ENCODE peak calls at places on chromosomes 12 and 14, in five cellular contexts. P is dorsolateral prefrontal cortex; Z is psoas muscle; D is CD4-positive, alpha-beta memory T cell; J is prostate gland. I is an unnamed sample.

GRCh38 chr12:50187084-50187900 is 20.1 kb upstream of the CERS5 start:
- DNase-seq in P (no peak), Z (no peak), D (no peak), J (no peak), I (no peak)

GRCh38 chr12:29738416-29738815 is 45.3 kb downstream of the TMTC1 start:
- DNase-seq in P (no peak), Z (no peak), D (no peak), J (no peak), I (no peak)

GRCh38 chr12:98754095-98754494 is 109.0 kb downstream of the APAF1 start:
- DNase-seq in P (peak), Z (no peak), D (no peak), J (no peak), I (no peak)

GRCh38 chr12:98653866-98654493 is 8.9 kb downstream of the APAF1 start:
- DNase-seq in P (no peak), Z (no peak), D (peak), J (no peak), I (no peak)

GRCh38 chr14:67694791-67695393 is 672 bp downstream of the RDH11 start:
- DNase-seq in P (peak), Z (peak), D (peak), J (peak), I (peak)

GRCh38 chr12:124395284-124395752 is 100.4 kb downstream of the RFLNA start:
- DNase-seq in P (no peak), Z (no peak), D (no peak), J (no peak), I (no peak)

GRCh38 chr12:63308701-63309100 is 157.7 kb upstream of the AVPR1A start:
- DNase-seq in P (no peak), Z (no peak), D (no peak), J (no peak), I (no peak)

GRCh38 chr12:113424915-113425823 is 3.0 kb downstream of the SDSL start:
- DNase-seq in P (peak), Z (peak), D (peak), J (no peak), I (peak)

GRCh38 chr12:124295431-124296058 is 652 bp downstream of the RFLNA start:
- DNase-seq in P (no peak), Z (peak), D (no peak), J (no peak), I (no peak)

GRCh38 chr12:6914246-6914947 is at the start of gene ENO2:
- DNase-seq in P (peak), Z (peak), D (peak), J (peak), I (peak)

GRCh38 chr12:111599459-111600295 is 562 bp upstream of the ATXN2 start:
- DNase-seq in P (peak), Z (peak), D (peak), J (peak), I (peak)

GRCh38 chr12:67832155-67832554 is 157.1 kb upstream of the IFNG-AS1 start:
- DNase-seq in P (no peak), Z (no peak), D (no peak), J (no peak), I (no peak)

GRCh38 chr12:78220811-78221210 is 390.1 kb downstream of the NAV3 start:
- DNase-seq in P (no peak), Z (no peak), D (no peak), J (no peak), I (no peak)

GRCh38 chr12:116358850-116359761 is 81.6 kb upstream of the MED13L start:
- DNase-seq in P (peak), Z (peak), D (peak), J (peak), I (peak)

GRCh38 chr12:89236237-89236636 is 116.1 kb downstream of the DUSP6 start:
- DNase-seq in P (no peak), Z (no peak), D (no peak), J (no peak), I (no peak)

GRCh38 chr14:22399776-22400175 is 189.2 kb downstream of the DAD1 start:
- DNase-seq in P (no peak), Z (no peak), D (no peak), J (no peak), I (no peak)

GRCh38 chr14:69349091-69349777 is 48.9 kb downstream of the ERH start:
- DNase-seq in P (no peak), Z (no peak), D (no peak), J (no peak), I (no peak)

GRCh38 chr12:52235822-52236291 is 2.8 kb downstream of the KRT7 start:
- DNase-seq in P (no peak), Z (no peak), D (no peak), J (no peak), I (no peak)

GRCh38 chr14:61178226-61179060 is 102.7 kb downstream of the TMEM30B start:
- DNase-seq in P (no peak), Z (no peak), D (peak), J (no peak), I (no peak)

GRCh38 chr14:22648506-22648905 is 4.4 kb upstream of the OR6J1 start:
- DNase-seq in P (no peak), Z (no peak), D (no peak), J (no peak), I (no peak)

GRCh38 chr12:79692249-79692619 is 1.5 kb upstream of the PAWR start:
- DNase-seq in P (no peak), Z (no peak), D (no peak), J (no peak), I (no peak)

GRCh38 chr12:42213023-42213422 is 25.0 kb downstream of the YAF2 start:
- DNase-seq in P (no peak), Z (no peak), D (no peak), J (no peak), I (no peak)

GRCh38 chr14:90277581-90278198 is 21.3 kb downstream of the PSMC1 start:
- DNase-seq in P (no peak), Z (no peak), D (no peak), J (no peak), I (no peak)

GRCh38 chr12:46933947-46934346 is 108.2 kb upstream of the SLC38A4 start:
- DNase-seq in P (no peak), Z (no peak), D (peak), J (no peak), I (peak)

GRCh38 chr12:116454950-116455447 is 104.2 kb upstream of the MAP1LC3B2 start:
- DNase-seq in P (no peak), Z (no peak), D (no peak), J (no peak), I (no peak)

GRCh38 chr12:62438098-62438692 is 28.4 kb upstream of the MON2 start:
- DNase-seq in P (peak), Z (no peak), D (peak), J (peak), I (no peak)

GRCh38 chr14:65195042-65195719 is 92.9 kb upstream of the MAX start:
- DNase-seq in P (no peak), Z (no peak), D (no peak), J (no peak), I (no peak)

GRCh38 chr14:52111583-52111982 is 42.7 kb upstream of the NID2 start:
- DNase-seq in P (no peak), Z (no peak), D (no peak), J (no peak), I (no peak)

GRCh38 chr12:94147991-94148840 is at the start of gene PLXNC1:
- DNase-seq in P (peak), Z (peak), D (peak), J (no peak), I (peak)

GRCh38 chr14:91568626-91569025 is 58.5 kb upstream of the PPP4R3A start:
- DNase-seq in P (no peak), Z (no peak), D (no peak), J (no peak), I (no peak)

GRCh38 chr14:68231832-68232642 is 412.5 kb downstream of the RAD51B start:
- DNase-seq in P (no peak), Z (no peak), D (no peak), J (no peak), I (no peak)

GRCh38 chr12:59036973-59037807 is 116.9 kb upstream of the LRIG3 start:
- DNase-seq in P (no peak), Z (no peak), D (no peak), J (no peak), I (no peak)

GRCh38 chr14:21191261-21191808 is 35.5 kb upstream of the OR5AU1 start:
- DNase-seq in P (no peak), Z (no peak), D (no peak), J (no peak), I (no peak)
- H3K27ac ChIP-seq in P (peak), Z (no peak), D (no peak), J (no peak), I (no peak)

DNA sequence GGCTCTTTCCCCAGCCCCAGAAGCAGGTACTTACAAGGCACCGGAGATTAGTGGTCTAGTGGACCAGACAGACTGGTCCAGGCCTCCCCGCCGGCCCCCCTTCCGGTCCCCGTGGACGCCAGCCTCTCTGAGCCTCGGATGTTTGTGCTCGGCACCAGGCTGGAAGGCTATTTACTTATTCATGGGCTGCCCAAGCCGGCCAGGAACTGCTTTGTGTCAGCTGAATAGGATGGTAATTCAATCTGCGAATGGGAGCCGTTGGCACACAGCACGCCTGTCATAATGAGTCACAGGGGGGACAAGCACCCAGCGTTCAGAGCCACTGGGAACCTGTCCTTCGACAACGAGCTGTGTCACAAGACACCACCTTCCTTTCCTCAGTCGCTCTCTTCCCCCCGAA is 82.3 kb downstream of the RIMBP2 start:
- DNase-seq in P (peak), Z (no peak), D (no peak), J (peak), I (peak)
- H3K27ac ChIP-seq in P (peak), Z (no peak), D (no peak), J (no peak), I (no peak)

GRCh38 chr12:12456637-12457036 is 99.8 kb downstream of the BORCS5 start:
- DNase-seq in P (no peak), Z (no peak), D (peak), J (no peak), I (no peak)
- H3K27ac ChIP-seq in P (peak), Z (no peak), D (peak), J (no peak), I (no peak)

DNA sequence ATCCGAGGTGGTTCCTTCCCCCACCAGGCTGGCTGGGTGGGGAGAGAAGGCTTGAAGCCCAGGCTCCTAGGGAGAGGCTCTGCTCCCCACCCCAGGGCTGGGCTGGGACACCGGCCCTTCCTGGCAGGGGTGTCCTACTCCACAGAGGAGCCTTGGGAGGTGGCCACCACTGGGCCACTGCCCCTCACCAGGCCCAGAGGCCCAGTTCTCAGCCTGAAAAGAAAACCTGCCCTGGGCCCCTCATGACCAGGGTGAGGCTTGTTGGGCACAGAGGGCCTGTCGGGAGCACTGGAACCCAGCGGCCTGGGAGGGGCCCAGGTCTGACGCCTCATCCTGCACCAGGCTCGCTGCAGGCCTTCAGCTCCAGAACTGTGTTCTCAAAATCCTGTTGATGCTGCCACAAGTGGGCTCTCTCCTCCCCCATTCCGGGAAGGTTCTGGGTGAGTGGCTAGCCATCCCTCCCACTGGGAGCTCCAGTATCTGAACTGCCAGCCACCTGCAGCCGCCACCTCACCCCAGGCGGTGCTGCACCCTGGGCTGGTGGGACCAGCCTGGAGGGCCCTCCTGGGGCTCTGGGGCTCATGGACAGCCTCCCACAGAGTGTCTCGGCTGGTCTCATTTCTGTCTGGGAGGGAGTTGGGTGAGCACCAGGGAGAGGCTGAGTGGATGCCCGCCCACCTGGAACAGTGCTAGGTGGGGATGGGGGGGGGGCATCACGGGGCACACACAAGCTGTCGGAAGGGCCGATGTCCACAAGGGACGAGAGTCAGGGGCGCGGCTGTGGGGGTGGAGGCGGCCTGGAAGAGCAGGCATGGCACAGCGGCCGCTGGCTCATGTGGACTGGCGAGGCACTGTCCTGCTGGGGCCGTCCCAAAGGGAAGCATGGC is 11.8 kb downstream of the BAG5 start:
- DNase-seq in P (no peak), Z (peak), D (no peak), J (no peak), I (no peak)
- H3K27ac ChIP-seq in P (peak), Z (peak), D (no peak), J (peak), I (peak)

DNA sequence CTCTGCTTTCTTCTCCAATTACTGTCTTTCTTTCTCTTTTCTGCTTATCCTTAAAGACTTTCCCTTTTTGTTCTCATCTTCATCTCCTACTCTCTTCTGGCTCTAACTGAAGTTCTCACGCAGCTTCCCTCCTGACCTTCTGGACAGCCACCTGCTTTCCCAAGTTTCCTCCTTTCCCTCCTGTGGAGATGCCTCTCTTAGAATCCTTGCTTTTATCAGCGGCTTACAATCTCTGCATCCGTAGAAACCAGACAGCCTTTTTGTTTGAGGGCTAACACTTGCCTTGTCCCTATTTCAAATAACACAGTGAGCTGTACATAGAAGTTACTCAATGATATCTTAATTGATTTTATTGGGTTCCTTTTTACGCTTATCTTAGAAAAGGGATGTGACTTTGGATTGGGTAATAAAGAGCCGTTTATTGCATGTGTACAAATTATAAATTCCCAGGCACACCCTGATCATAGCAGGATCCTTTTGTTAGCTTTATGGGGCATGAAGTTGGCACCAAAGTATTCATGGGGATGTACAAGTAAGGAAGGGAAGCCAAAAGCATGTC is 2.0 kb upstream of the LGALS3 start:
- DNase-seq in P (no peak), Z (no peak), D (no peak), J (peak), I (no peak)
- H3K27ac ChIP-seq in P (no peak), Z (no peak), D (no peak), J (peak), I (no peak)

DNA sequence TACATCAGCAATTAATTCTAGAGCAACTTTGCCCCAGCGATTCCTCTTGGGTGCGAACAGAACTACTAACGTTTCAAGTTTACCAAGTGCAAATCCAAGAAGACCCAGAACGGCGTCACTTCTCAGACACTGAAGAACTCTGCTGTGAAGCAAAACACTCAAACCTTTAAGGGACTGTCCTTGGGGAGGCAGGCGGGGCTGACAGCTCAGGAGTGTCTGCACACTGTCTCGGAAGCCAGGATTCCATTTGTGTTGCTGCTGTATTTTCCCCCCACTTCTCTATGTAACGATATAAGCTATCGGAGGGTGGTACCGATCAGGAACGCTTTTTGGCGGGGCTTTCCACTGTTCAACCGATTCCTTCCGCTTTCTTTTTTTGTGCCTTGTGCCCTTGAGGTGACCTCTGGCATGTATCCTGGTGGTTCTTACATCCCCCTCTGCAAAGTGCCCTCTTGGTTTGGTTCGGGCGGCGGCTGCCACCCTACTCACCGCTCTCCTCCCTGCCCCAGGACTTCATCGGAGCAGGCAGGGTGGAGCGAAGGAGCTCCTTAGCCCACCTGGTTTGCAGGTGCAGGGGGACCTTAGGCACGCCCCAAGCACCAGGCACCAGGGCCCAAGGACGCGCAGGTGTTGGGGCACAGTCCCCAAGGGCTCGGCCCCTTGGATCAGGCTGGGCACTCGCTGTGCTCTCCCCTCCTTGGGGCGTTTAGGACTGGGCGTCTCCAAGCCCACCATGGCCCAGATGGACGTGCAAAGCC is 19.2 kb upstream of the MLXIP start:
- DNase-seq in P (no peak), Z (no peak), D (no peak), J (no peak), I (no peak)
- H3K27ac ChIP-seq in P (no peak), Z (peak), D (no peak), J (peak), I (no peak)